ENCODE peak calls at places on chromosomes 13 and 19, in four cellular contexts. One of them, this sample, is unnamed.

GRCh38 chr13:93146584-93147292 is 79.9 kb upstream of the GPC6 start:
- DNase-seq in HepG2: no peak
- DNase-seq in A549: no peak
- DNase-seq in K562: no peak
- DNase-seq in this sample: no peak

GRCh38 chr19:5106971-5107370 is 138.1 kb downstream of the KDM4B start:
- DNase-seq in HepG2: no peak
- DNase-seq in A549: no peak
- DNase-seq in K562: no peak
- DNase-seq in this sample: no peak

GRCh38 chr19:15828121-15828620 is 12.7 kb upstream of the OR10H1 start:
- DNase-seq in HepG2: no peak
- DNase-seq in A549: no peak
- DNase-seq in K562: peak
- DNase-seq in this sample: no peak

GRCh38 chr13:26977541-26977940 is 194.1 kb downstream of the USP12 start:
- DNase-seq in A549: no peak
- DNase-seq in K562: no peak
- DNase-seq in HepG2: no peak
- DNase-seq in this sample: no peak

GRCh38 chr13:84265365-84265764 is 383.1 kb upstream of the SLITRK1 start:
- DNase-seq in A549: no peak
- DNase-seq in K562: no peak
- DNase-seq in HepG2: no peak
- DNase-seq in this sample: no peak

GRCh38 chr19:17405250-17406038 is at the start of gene BST2:
- DNase-seq in HepG2: peak
- DNase-seq in K562: peak
- DNase-seq in A549: no peak
- DNase-seq in this sample: no peak

GRCh38 chr13:74206061-74206561 is 71.9 kb upstream of the KLF12 start:
- DNase-seq in HepG2: no peak
- DNase-seq in K562: no peak
- DNase-seq in A549: no peak
- DNase-seq in this sample: no peak

GRCh38 chr19:16442386-16443276 is 29.1 kb downstream of the EPS15L1 start:
- DNase-seq in K562: peak
- DNase-seq in HepG2: no peak
- DNase-seq in A549: no peak
- DNase-seq in this sample: no peak

GRCh38 chr13:40109324-40109958 is 454.0 kb downstream of the COG6 start:
- DNase-seq in K562: no peak
- DNase-seq in A549: peak
- DNase-seq in HepG2: no peak
- DNase-seq in this sample: no peak

GRCh38 chr13:91346848-91347211 is 657 bp upstream of the MIR17HG start:
- DNase-seq in K562: peak
- DNase-seq in A549: peak
- DNase-seq in HepG2: no peak
- DNase-seq in this sample: no peak

GRCh38 chr19:44875666-44876418 is 15.2 kb upstream of the TOMM40 start:
- DNase-seq in HepG2: no peak
- DNase-seq in K562: no peak
- DNase-seq in A549: no peak
- DNase-seq in this sample: no peak

GRCh38 chr13:113211774-113212173 is 2.4 kb downstream of the CUL4A start:
- DNase-seq in HepG2: peak
- DNase-seq in A549: peak
- DNase-seq in K562: no peak
- DNase-seq in this sample: no peak
- TF ChIP-seq RNF2 in HepG2: no peak
- TF ChIP-seq RNF2 in A549: no peak
- TF ChIP-seq RNF2 in K562: no peak
- TF ChIP-seq RNF2 in this sample: no peak

GRCh38 chr13:51009597-51009996 is 100.0 kb downstream of the RNASEH2B start:
- DNase-seq in K562: no peak
- DNase-seq in A549: no peak
- DNase-seq in HepG2: no peak
- DNase-seq in this sample: no peak
- TF ChIP-seq RNF2 in K562: no peak
- TF ChIP-seq RNF2 in A549: no peak
- TF ChIP-seq RNF2 in HepG2: no peak
- TF ChIP-seq RNF2 in this sample: no peak

DNA sequence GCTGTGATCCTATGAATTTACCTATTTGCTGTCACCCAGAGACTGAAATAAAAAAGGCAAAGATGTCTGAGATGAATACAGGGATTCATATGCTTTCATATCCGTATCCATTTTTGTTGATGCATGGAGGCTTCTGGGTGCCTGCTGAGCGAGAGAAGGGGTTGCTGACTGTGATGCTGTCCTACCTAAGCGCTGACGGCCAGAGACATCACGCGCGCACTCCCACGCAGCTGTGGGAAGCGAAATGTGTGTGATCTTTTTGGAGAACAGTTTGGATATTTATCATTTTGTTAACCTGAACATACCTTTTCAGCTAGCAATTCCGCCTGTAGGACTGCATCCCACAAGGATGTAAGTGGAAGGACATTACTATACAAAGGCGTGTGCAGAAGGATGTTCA is 23.9 kb downstream of the TSHZ3 start:
- DNase-seq in A549: no peak
- DNase-seq in HepG2: no peak
- DNase-seq in K562: no peak
- DNase-seq in this sample: no peak
- TF ChIP-seq RNF2 in A549: no peak
- TF ChIP-seq RNF2 in HepG2: no peak
- TF ChIP-seq RNF2 in K562: no peak
- TF ChIP-seq RNF2 in this sample: no peak

DNA sequence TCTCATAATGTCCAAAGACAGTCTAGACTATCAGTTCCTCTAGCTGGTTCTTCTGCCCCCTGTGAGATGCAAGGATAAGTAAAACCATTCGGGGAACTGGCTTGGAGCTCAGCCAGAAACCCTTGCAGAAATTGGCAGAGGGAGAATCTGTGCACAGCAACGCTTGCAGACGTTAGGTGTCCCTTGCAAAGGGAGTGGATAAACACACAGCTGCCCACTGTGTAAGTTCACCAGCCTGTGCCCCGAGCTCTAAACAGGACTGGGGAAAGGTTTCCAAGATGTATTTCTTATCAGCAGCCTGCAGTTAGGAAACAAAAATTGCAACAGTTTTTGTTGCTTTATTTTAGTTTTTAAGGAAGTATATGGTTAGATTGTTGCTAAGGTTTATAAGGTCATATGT is 19.0 kb upstream of the ADGRE1 start:
- DNase-seq in HepG2: no peak
- DNase-seq in A549: no peak
- DNase-seq in K562: no peak
- DNase-seq in this sample: no peak
- TF ChIP-seq RNF2 in HepG2: no peak
- TF ChIP-seq RNF2 in A549: no peak
- TF ChIP-seq RNF2 in K562: no peak
- TF ChIP-seq RNF2 in this sample: no peak

DNA sequence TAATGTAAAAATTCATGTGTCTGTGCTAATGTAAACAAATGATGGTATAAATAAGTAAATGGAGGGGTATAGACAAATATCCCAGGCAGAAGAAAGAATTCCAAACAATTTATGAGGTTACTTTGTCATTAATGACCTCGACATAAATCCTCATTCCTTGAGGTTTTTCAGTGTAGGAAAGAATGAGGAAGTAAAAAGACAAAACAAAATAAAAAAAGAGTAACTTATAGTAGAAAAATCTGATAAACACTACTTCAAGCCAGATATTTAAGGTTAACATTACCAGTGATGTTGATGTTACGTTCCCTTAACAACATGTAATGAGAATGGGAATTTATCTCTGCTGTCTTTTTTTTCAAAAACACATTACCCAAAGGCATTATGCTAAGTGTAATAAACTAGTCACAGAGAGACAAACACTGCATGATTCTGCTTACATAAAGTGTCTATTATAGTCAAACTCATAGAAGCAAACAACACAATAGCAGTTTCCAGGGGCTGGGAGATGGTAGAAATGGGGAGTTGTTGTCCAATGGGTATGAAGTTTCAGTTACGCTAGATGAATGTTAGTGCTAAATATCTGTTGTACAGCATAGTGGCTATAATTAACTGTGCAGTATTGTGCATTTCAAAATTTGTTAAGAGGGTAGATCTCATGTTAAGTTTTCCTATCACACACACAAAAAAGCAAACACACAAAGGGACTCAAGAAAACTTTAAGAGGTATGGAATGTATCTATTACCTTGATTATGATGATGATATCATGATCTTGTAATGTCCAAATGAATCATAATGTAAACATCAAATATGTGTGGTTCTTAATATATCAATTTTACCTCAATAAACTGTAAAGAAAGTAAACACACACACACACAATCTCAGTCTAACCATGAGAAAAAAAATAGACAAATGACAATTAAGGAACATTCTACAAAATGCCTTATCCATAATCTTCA is 934.9 kb downstream of the SLITRK1 start:
- DNase-seq in K562: no peak
- DNase-seq in A549: peak
- DNase-seq in HepG2: no peak
- DNase-seq in this sample: no peak
- TF ChIP-seq RNF2 in K562: no peak
- TF ChIP-seq RNF2 in A549: no peak
- TF ChIP-seq RNF2 in HepG2: no peak
- TF ChIP-seq RNF2 in this sample: no peak

GRCh38 chr19:1244693-1245451 is 3.3 kb downstream of the ATP5F1D start:
- DNase-seq in K562: no peak
- DNase-seq in A549: no peak
- DNase-seq in HepG2: peak
- DNase-seq in this sample: no peak
- TF ChIP-seq RNF2 in K562: no peak
- TF ChIP-seq RNF2 in A549: no peak
- TF ChIP-seq RNF2 in HepG2: no peak
- TF ChIP-seq RNF2 in this sample: no peak

GRCh38 chr13:38265135-38265497 is 84.5 kb upstream of the UFM1 start:
- DNase-seq in HepG2: no peak
- DNase-seq in K562: no peak
- DNase-seq in A549: no peak
- DNase-seq in this sample: no peak
- TF ChIP-seq RNF2 in HepG2: no peak
- TF ChIP-seq RNF2 in K562: no peak
- TF ChIP-seq RNF2 in A549: no peak
- TF ChIP-seq RNF2 in this sample: no peak

DNA sequence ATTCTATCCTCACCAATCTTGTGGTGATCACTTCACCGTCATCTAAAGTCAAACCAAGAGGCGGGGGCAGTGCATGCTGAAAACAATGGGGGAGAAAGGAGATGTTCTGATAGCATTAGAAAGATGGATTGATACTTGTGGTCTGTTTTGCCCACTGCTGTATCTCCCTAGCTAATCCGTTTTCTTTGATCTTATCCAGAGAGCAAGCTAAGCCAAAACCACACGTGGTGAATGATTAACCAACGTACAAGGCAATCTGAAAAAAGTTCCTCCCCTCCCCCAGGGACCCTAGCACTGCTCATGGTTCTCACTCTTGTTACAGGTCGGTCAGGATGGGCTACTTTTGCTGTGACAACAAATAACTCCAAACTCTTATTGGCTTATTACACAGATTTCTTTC is 11.8 kb upstream of the C13orf42 start:
- DNase-seq in HepG2: peak
- DNase-seq in K562: no peak
- DNase-seq in A549: no peak
- DNase-seq in this sample: peak
- TF ChIP-seq RNF2 in HepG2: no peak
- TF ChIP-seq RNF2 in K562: no peak
- TF ChIP-seq RNF2 in A549: no peak
- TF ChIP-seq RNF2 in this sample: no peak

DNA sequence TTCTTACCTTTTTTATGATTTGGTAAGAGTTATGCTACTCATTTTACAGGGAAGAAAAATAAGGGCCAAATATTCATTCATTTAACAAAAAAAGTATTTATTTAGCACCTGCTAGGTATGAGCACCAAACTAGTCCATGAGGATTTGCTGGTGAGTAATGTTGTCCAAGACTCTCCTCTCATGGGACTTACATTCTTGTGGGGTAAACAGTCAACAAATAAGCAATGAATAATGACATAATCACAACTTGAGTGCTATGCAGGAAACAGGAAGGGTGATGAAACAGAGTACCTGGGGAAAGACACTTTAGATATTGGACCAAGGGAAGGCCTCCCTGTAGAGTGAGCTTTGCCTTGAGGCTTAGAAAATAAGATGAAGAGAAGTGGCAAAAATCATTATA is 294.7 kb upstream of the NBEA start:
- DNase-seq in K562: no peak
- DNase-seq in HepG2: no peak
- DNase-seq in A549: peak
- DNase-seq in this sample: no peak
- TF ChIP-seq RNF2 in K562: no peak
- TF ChIP-seq RNF2 in HepG2: no peak
- TF ChIP-seq RNF2 in A549: no peak
- TF ChIP-seq RNF2 in this sample: no peak